ENCODE peak calls at places on chromosomes 4 and X, in four cellular contexts. N is MV-4-11, F is HepG2, Q is iPS DF 19.7. C is an unnamed sample.
A peak's percentile ranks its signal among the peaks of the same experiment; 100 is the strongest.

GRCh38 chr4:110088670-110089069 is 109.7 kb downstream of the ELOVL6 start:
- DNase-seq in Q (peak; percentile 38), F (no peak), N (no peak), C (no peak)

GRCh38 chr4:110533940-110534339 is 58.0 kb downstream of the ENPEP start:
- DNase-seq in F (peak; percentile 74), Q (no peak), N (peak; percentile 10), C (no peak)

GRCh38 chr4:48109413-48110263 is 24.4 kb downstream of the TXK start:
- DNase-seq in N (peak; percentile 28), Q (peak; percentile 52), F (peak; percentile 62), C (no peak)

GRCh38 chr4:184792334-184792733 is 33.4 kb downstream of the ACSL1 start:
- DNase-seq in N (no peak), Q (no peak), F (no peak), C (no peak)

GRCh38 chrX:16578218-16578617 is 71.7 kb upstream of the S100G start:
- DNase-seq in Q (no peak), N (no peak), F (no peak), C (no peak)

GRCh38 chr4:7936963-7937362 is 2.7 kb downstream of the AFAP1 start:
- DNase-seq in F (no peak), N (peak; percentile 78), Q (no peak), C (no peak)

GRCh38 chr4:105979506-105979905 is 84.2 kb downstream of the NPNT start:
- DNase-seq in N (no peak), Q (no peak), F (no peak), C (no peak)

GRCh38 chrX:24485976-24486680 is 21.0 kb downstream of the PDK3 start:
- DNase-seq in Q (no peak), F (peak; percentile 7), N (no peak), C (no peak)

GRCh38 chr4:7660640-7661039 is 225.9 kb upstream of the PSAPL1 start:
- DNase-seq in Q (no peak), N (no peak), F (no peak), C (no peak)

GRCh38 chrX:39477438-39478120 is 620.2 kb downstream of the BCOR start:
- DNase-seq in F (no peak), Q (no peak), N (no peak), C (peak; percentile 9)

GRCh38 chr4:77800077-77800476 is 19.1 kb downstream of the CNOT6L start:
- DNase-seq in N (no peak), F (no peak), Q (no peak), C (no peak)

GRCh38 chrX:2374086-2374485 is 126.7 kb downstream of the DHRSX start:
- DNase-seq in Q (no peak), F (no peak), N (no peak), C (no peak)

GRCh38 chr4:40462326-40462725 is 127.2 kb downstream of the CHRNA9 start:
- DNase-seq in Q (no peak), N (no peak), F (no peak), C (no peak)

GRCh38 chr4:80220711-80221110 is 23.4 kb downstream of the PRDM8 start:
- DNase-seq in N (no peak), Q (no peak), F (no peak), C (no peak)

GRCh38 chr4:54568184-54568583 is 89.6 kb upstream of the KIT start:
- DNase-seq in F (no peak), Q (no peak), N (no peak), C (no peak)

GRCh38 chrX:112211459-112211858 is 128.9 kb upstream of the TRPC5 start:
- DNase-seq in N (peak; percentile 43), F (no peak), Q (no peak), C (no peak)

GRCh38 chr4:109432203-109432602 is 1.4 kb upstream of the SEC24B start:
- DNase-seq in Q (no peak), N (no peak), F (no peak), C (no peak)

GRCh38 chr4:146134761-146135160 is 40.8 kb upstream of the LSM6 start:
- DNase-seq in N (no peak), Q (no peak), F (no peak), C (no peak)

GRCh38 chr4:47717173-47717572 is 120.7 kb downstream of the CORIN start:
- DNase-seq in N (no peak), Q (no peak), F (no peak), C (peak; percentile 11)

GRCh38 chrX:72110051-72110926 is 21.4 kb downstream of the RTL5 start:
- DNase-seq in F (no peak), Q (no peak), N (peak; percentile 17), C (no peak)

GRCh38 chrX:7146703-7147430 is 645 bp upstream of the STS start:
- DNase-seq in F (no peak), N (peak; percentile 7), Q (no peak), C (no peak)

GRCh38 chrX:58025979-58026378 is 115.7 kb upstream of the ZXDA start:
- DNase-seq in F (peak; percentile 17), Q (peak; percentile 2), N (peak; percentile 0), C (no peak)

GRCh38 chr4:17448689-17449088 is 63.2 kb downstream of the QDPR start:
- DNase-seq in N (peak; percentile 82), F (no peak), Q (no peak), C (no peak)

GRCh38 chrX:20913760-20914159 is 460.5 kb upstream of the CNKSR2 start:
- DNase-seq in Q (no peak), N (no peak), F (no peak), C (peak; percentile 1)

GRCh38 chrX:19800821-19801220 is 86.6 kb downstream of the SH3KBP1 start:
- DNase-seq in N (no peak), F (no peak), Q (no peak), C (no peak)

GRCh38 chr4:1080961-1081688 is 32.2 kb downstream of the RNF212 start:
- DNase-seq in N (peak; percentile 42), Q (no peak), F (no peak), C (no peak)

GRCh38 chr4:28354874-28355273 is 1494.2 kb downstream of the STIM2 start:
- DNase-seq in F (no peak), Q (no peak), N (no peak), C (no peak)

GRCh38 chr4:122073615-122074014 is 78.5 kb upstream of the BLTP1 start:
- DNase-seq in N (no peak), Q (no peak), F (no peak), C (no peak)

GRCh38 chr4:175776217-175776616 is 35.8 kb downstream of the GPM6A start:
- DNase-seq in F (no peak), Q (peak; percentile 57), N (no peak), C (peak; percentile 57)

GRCh38 chr4:1193206-1194027 is 21.0 kb upstream of the SPON2 start:
- DNase-seq in F (no peak), N (no peak), Q (no peak), C (no peak)

GRCh38 chr4:10153161-10153560 is 36.6 kb upstream of the WDR1 start:
- DNase-seq in F (no peak), Q (no peak), N (no peak), C (no peak)

GRCh38 chr4:98260047-98260578 is 1.1 kb upstream of the RAP1GDS1 start:
- DNase-seq in F (peak; percentile 52), N (peak; percentile 42), Q (no peak), C (no peak)

GRCh38 chr4:1402516-1403101 is 3.6 kb downstream of the NKX1-1 start:
- DNase-seq in F (no peak), Q (no peak), N (no peak), C (no peak)

GRCh38 chr4:185256444-185256843 is 47.0 kb downstream of the SNX25 start:
- DNase-seq in Q (no peak), F (no peak), N (no peak), C (no peak)

GRCh38 chr4:173680278-173680677 is 150.2 kb upstream of the HAND2 start:
- DNase-seq in F (no peak), Q (no peak), N (no peak), C (no peak)

GRCh38 chrX:30228526-30228925 is 1.9 kb upstream of the MAGEB3 start:
- DNase-seq in F (no peak), Q (no peak), N (no peak), C (no peak)

GRCh38 chr4:185210102-185210981 is 944 bp downstream of the SNX25 start:
- DNase-seq in N (no peak), F (peak; percentile 13), Q (no peak), C (no peak)

GRCh38 chr4:106286611-106287010 is 29.4 kb downstream of the TBCK start:
- DNase-seq in Q (no peak), F (no peak), N (no peak), C (no peak)

GRCh38 chr4:111027526-111027925 is 404.6 kb upstream of the PITX2 start:
- DNase-seq in N (no peak), Q (no peak), F (no peak), C (no peak)

C was measured in iPS DF 6.9.